ENCODE peak calls at places on chromosome 18, in four cellular contexts. Z is GM12878, V is dorsolateral prefrontal cortex, J is psoas muscle. L is an unnamed sample.
A peak's percentile ranks its signal among the peaks of the same experiment; 100 is the strongest.

GRCh38 chr18:45634454-45634853 is 19.2 kb downstream of the SLC14A2 start:
- DNase-seq in Z (no peak), V (no peak), J (no peak), L (no peak)

GRCh38 chr18:31943895-31944816 is 1.2 kb upstream of the TRAPPC8 start:
- DNase-seq in Z (no peak), V (no peak), J (no peak), L (no peak)

GRCh38 chr18:62450546-62451395 is 72.1 kb upstream of the ZCCHC2 start:
- DNase-seq in Z (no peak), V (no peak), J (peak; percentile 85), L (peak; percentile 86)

GRCh38 chr18:48002933-48003365 is 72.5 kb upstream of the SMAD2 start:
- DNase-seq in Z (no peak), V (no peak), J (peak; percentile 67), L (no peak)

GRCh38 chr18:7954229-7954628 is 387.1 kb downstream of the PTPRM start:
- DNase-seq in Z (no peak), V (no peak), J (no peak), L (no peak)

GRCh38 chr18:23539911-23540475 is 36.7 kb downstream of the RMC1 start:
- DNase-seq in Z (no peak), V (no peak), J (no peak), L (no peak)

GRCh38 chr18:42675810-42676209 is 439.7 kb downstream of the RIT2 start:
- DNase-seq in Z (no peak), V (no peak), J (no peak), L (no peak)

GRCh38 chr18:67421666-67422065 is 94.9 kb downstream of the DSEL start:
- DNase-seq in Z (no peak), V (no peak), J (no peak), L (no peak)

GRCh38 chr18:79248495-79249078 is 147.1 kb upstream of the NFATC1 start:
- DNase-seq in Z (no peak), V (no peak), J (no peak), L (no peak)

GRCh38 chr18:44732604-44733003 is 51.9 kb downstream of the SETBP1 start:
- DNase-seq in Z (no peak), V (no peak), J (no peak), L (no peak)

GRCh38 chr18:24414349-24415003 is 12.0 kb upstream of the IMPACT start:
- DNase-seq in Z (no peak), V (no peak), J (no peak), L (no peak)

GRCh38 chr18:34261865-34262780 is 37.4 kb upstream of the NOL4 start:
- DNase-seq in Z (no peak), V (no peak), J (no peak), L (no peak)

GRCh38 chr18:57446322-57446721 is 11.1 kb downstream of the ONECUT2 start:
- DNase-seq in Z (no peak), V (no peak), J (no peak), L (no peak)

GRCh38 chr18:3054785-3055184 is 41.8 kb upstream of the LPIN2 start:
- DNase-seq in Z (no peak), V (no peak), J (no peak), L (no peak)

GRCh38 chr18:76524900-76525698 is 30.1 kb upstream of the ZNF516 start:
- DNase-seq in Z (no peak), V (no peak), J (no peak), L (peak; percentile 55)

GRCh38 chr18:79502785-79503184 is 107.1 kb downstream of the NFATC1 start:
- DNase-seq in Z (no peak), V (no peak), J (no peak), L (peak; percentile 13)

GRCh38 chr18:77106331-77106730 is 26.3 kb downstream of the MBP start:
- DNase-seq in Z (no peak), V (no peak), J (no peak), L (no peak)

GRCh38 chr18:40692871-40693270 is 1262.2 kb upstream of the PIK3C3 start:
- DNase-seq in Z (no peak), V (no peak), J (no peak), L (no peak)

GRCh38 chr18:63082661-63083531 is 236.7 kb downstream of the BCL2 start:
- DNase-seq in Z (no peak), V (no peak), J (no peak), L (no peak)

GRCh38 chr18:12328179-12328823 is 20.3 kb downstream of the TUBB6 start:
- DNase-seq in Z (no peak), V (no peak), J (no peak), L (no peak)

GRCh38 chr18:21897811-21898210 is 157.2 kb downstream of the MIB1 start:
- DNase-seq in Z (no peak), V (no peak), J (no peak), L (no peak)

GRCh38 chr18:13229021-13229671 is 10.6 kb downstream of the LDLRAD4 start:
- DNase-seq in Z (no peak), V (no peak), J (no peak), L (no peak)

GRCh38 chr18:34993289-34993688 is 47.9 kb upstream of the MAPRE2 start:
- DNase-seq in Z (no peak), V (no peak), J (no peak), L (no peak)

GRCh38 chr18:8254664-8255063 is 354.6 kb upstream of the RAB12 start:
- DNase-seq in Z (no peak), V (no peak), J (no peak), L (no peak)

GRCh38 chr18:67531929-67532328 is 15.4 kb upstream of the DSEL start:
- DNase-seq in Z (no peak), V (no peak), J (no peak), L (no peak)

GRCh38 chr18:9661564-9661963 is 46.5 kb upstream of the RAB31 start:
- DNase-seq in Z (no peak), V (no peak), J (no peak), L (no peak)

GRCh38 chr18:39453882-39454281 is 1888.3 kb upstream of the CELF4 start:
- DNase-seq in Z (no peak), V (no peak), J (no peak), L (no peak)

GRCh38 chr18:56235773-56236115 is 402.6 kb downstream of the TXNL1 start:
- DNase-seq in Z (no peak), V (no peak), J (no peak), L (no peak)

GRCh38 chr18:31819106-31819924 is 58.6 kb upstream of the SLC25A52 start:
- DNase-seq in Z (no peak), V (no peak), J (no peak), L (no peak)

GRCh38 chr18:26097563-26097962 is 7.2 kb upstream of the SS18 start:
- DNase-seq in Z (no peak), V (no peak), J (no peak), L (no peak)

GRCh38 chr18:12035481-12035880 is 54.2 kb downstream of the IMPA2 start:
- DNase-seq in Z (no peak), V (no peak), J (no peak), L (no peak)

DNA sequence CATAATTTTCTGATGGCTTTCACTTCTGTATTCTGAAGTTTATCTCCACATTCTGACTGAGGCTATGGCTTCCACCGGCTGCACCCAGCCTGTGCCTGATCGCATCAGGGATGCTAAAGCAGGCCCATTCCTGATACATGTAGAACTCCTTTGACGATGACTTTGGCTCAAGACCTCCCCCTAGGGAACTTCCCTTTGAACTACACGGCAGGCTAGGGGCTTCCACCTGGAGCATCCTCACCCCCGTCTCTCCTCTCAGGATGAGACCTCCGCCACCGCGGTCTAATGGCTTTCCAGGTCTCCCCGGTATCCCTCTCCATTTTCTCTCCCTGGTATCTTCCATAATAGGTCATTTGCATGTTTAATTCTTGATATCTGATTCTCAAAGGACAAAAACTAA is 214.9 kb upstream of the CHST9 start:
- DNase-seq in Z (no peak), V (no peak), J (no peak), L (no peak)
- TF ChIP-seq CTCF in Z (peak; percentile 14), V (no peak), J (no peak), L (no peak)

GRCh38 chr18:69843047-69843446 is 104.6 kb downstream of the CD226 start:
- DNase-seq in Z (no peak), V (no peak), J (no peak), L (no peak)

GRCh38 chr18:69839989-69840388 is 107.7 kb downstream of the CD226 start:
- DNase-seq in Z (no peak), V (no peak), J (no peak), L (no peak)

GRCh38 chr18:69840445-69840844 is 107.2 kb downstream of the CD226 start:
- DNase-seq in Z (no peak), V (no peak), J (no peak), L (no peak)

GRCh38 chr18:69844656-69845055 is 103.0 kb downstream of the CD226 start:
- DNase-seq in Z (no peak), V (no peak), J (no peak), L (no peak)

GRCh38 chr18:69845588-69846506 is 101.8 kb downstream of the CD226 start:
- DNase-seq in Z (no peak), V (no peak), J (no peak), L (no peak)
- TF ChIP-seq CTCF in Z (peak; percentile 26), V (no peak), J (no peak), L (peak; percentile 8)

DNA sequence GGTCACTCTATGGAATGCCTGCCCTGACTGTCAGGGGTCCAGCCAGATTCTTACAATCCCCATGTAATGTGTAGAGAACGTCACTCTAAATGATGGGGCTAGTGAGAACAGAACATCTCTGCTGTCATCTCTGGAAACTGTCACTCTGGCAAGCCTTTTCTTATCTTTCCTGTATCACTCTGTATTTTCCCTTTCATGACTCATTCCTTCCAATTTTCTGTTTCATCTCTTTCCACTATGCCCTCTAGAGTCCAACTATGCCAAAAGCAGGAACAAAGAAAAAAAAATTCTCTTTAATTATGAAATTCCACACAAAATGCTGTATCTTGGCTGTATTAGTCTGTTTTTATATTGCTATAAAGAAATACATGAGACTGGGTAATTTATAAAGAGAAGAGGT is 608.8 kb downstream of the ADCYAP1 start:
- DNase-seq in Z (no peak), V (no peak), J (no peak), L (no peak)
- TF ChIP-seq CTCF in Z (no peak), V (no peak), J (no peak), L (no peak)

DNA sequence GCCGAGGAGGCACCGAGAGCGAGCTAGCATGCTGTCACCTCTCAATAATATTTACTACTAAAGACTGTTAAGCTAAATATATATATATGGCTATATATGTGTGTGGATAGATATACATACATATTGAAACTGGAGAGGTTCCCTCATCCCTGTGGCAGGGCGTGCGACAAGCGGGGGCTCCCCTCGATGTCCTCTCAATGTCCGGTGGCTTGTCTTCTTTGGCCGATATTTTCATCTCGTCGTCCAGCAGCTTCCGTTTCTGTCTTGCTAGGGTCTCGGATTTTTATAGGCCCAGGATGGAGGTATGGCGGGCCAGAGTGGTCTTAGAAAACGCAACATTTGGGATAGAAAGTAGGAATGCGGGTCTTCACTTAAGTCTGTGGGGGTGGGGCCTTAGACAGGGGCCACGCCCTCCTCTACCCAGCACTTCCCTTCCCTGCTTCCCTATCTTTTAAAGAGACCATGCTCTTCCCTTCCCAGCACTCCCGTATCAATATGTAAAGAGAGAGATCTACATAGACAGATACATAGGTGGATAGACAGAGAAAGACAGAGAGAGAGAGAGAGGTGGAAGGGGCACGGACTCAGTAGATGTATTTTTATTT is 866.8 kb downstream of the DSC3 start:
- DNase-seq in Z (no peak), V (no peak), J (no peak), L (no peak)
- TF ChIP-seq CTCF in Z (no peak), V (no peak), J (no peak), L (no peak)